ENCODE peak calls at places on chromosomes 7 and 10, in five cellular contexts. T, L, S, C and G are unnamed samples.

GRCh38 chr7:155597753-155598140 is 46.7 kb upstream of the RBM33 start:
- DNase-seq in C (no peak), T (no peak), L (no peak), S (no peak), G (no peak)

GRCh38 chr7:7235347-7235746 is 53.0 kb downstream of the C1GALT1 start:
- DNase-seq in S (no peak), L (no peak), T (no peak), C (no peak), G (no peak)

GRCh38 chr7:5232874-5233273 is 42.8 kb downstream of the WIPI2 start:
- DNase-seq in S (no peak), C (no peak), L (no peak), T (no peak), G (peak)

GRCh38 chr7:150399861-150400778 is 21.0 kb downstream of the ZNF775 start:
- DNase-seq in T (no peak), S (no peak), L (no peak), C (peak), G (no peak)

GRCh38 chr7:89845952-89846351 is 308.3 kb upstream of the STEAP1 start:
- DNase-seq in C (no peak), S (no peak), T (no peak), L (no peak), G (no peak)

GRCh38 chr7:47085491-47086275 is 496.2 kb downstream of the TNS3 start:
- DNase-seq in S (no peak), C (no peak), T (no peak), L (no peak), G (no peak)

GRCh38 chr10:71868192-71868697 is 17.2 kb upstream of the PSAP start:
- DNase-seq in C (no peak), S (no peak), L (peak), T (peak), G (peak)

GRCh38 chr10:13348216-13349017 is at the start of gene SEPHS1:
- DNase-seq in L (peak), S (no peak), T (no peak), C (peak), G (peak)

GRCh38 chr7:50449501-50449880 is 659 bp downstream of the FIGNL1 start:
- DNase-seq in C (no peak), T (no peak), S (no peak), L (no peak), G (no peak)

GRCh38 chr7:123220396-123220795 is 20.6 kb upstream of the SLC13A1 start:
- DNase-seq in L (no peak), T (no peak), C (no peak), S (no peak), G (no peak)

GRCh38 chr10:24240001-24240751 is 31.2 kb downstream of the KIAA1217 start:
- DNase-seq in T (no peak), S (no peak), C (peak), L (no peak), G (no peak)

GRCh38 chr10:94546058-94546595 is 539 bp downstream of the HELLS start:
- DNase-seq in T (peak), S (no peak), C (peak), L (peak), G (no peak)